ENCODE peak calls at places on chromosome 1, in four cellular contexts. A, N, R and E are unnamed samples.

GRCh38 chr1:39272791-39273071 is 68.2 kb downstream of the MACF1 start:
- DNase-seq in A (no peak), N (no peak), R (no peak), E (no peak)

GRCh38 chr1:214296860-214297699 is 16.1 kb downstream of the SMYD2 start:
- DNase-seq in A (no peak), N (no peak), R (no peak), E (no peak)

GRCh38 chr1:173867141-173867752 is 542 bp downstream of the GAS5 start:
- DNase-seq in A (peak; percentile 58), N (no peak), R (no peak), E (no peak)

GRCh38 chr1:234969630-234970370 is 158.8 kb downstream of the TOMM20 start:
- DNase-seq in A (no peak), N (no peak), R (no peak), E (peak; percentile 79)

GRCh38 chr1:172609528-172609927 is 49.4 kb upstream of the FASLG start:
- DNase-seq in A (peak; percentile 27), N (peak; percentile 6), R (no peak), E (no peak)

GRCh38 chr1:209241481-209241880 is 342.0 kb upstream of the CAMK1G start:
- DNase-seq in A (no peak), N (no peak), R (no peak), E (no peak)

GRCh38 chr1:227954163-227954850 is 6.6 kb upstream of the WNT9A start:
- DNase-seq in A (no peak), N (no peak), R (no peak), E (no peak)

GRCh38 chr1:69648486-69648885 is 80.8 kb downstream of the LRRC7 start:
- DNase-seq in A (no peak), N (no peak), R (no peak), E (no peak)

GRCh38 chr1:52692697-52693096 is 5.5 kb downstream of the COA7 start:
- DNase-seq in A (no peak), N (no peak), R (no peak), E (no peak)

GRCh38 chr1:110085666-110086065 is 15.2 kb upstream of the ALX3 start:
- DNase-seq in A (no peak), N (no peak), R (no peak), E (no peak)

GRCh38 chr1:78492376-78492950 is 1.7 kb downstream of the PTGFR start:
- DNase-seq in A (no peak), N (no peak), R (no peak), E (no peak)

GRCh38 chr1:228097333-228098081 is 5.6 kb downstream of the C1orf35 start:
- DNase-seq in A (peak; percentile 12), N (no peak), R (no peak), E (peak; percentile 1)

DNA sequence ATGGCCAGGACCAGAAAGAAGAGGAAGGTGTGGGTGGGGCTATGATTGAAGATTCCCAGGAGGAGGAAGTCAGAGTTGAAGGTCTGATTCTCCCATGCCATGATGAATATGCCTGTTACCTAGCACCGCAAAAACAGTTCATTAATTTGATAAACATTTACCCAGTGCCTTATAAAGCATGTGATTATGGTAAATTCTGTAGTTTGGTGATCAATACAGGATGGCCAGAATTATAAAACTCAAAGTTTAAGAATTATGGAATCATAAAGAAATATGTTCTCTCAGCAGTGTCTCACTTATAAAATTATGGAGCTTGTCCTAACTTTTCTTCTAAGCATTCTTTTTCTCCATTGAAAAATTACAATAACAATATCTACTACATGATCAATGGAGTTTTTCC is at the start of gene OR2M7:
- DNase-seq in A (no peak), N (no peak), R (no peak), E (no peak)
- TF ChIP-seq FOXK2 in A (no peak), N (no peak), R (no peak), E (no peak)

GRCh38 chr1:15698201-15698600 is 14.1 kb downstream of the PLEKHM2 start:
- DNase-seq in A (no peak), N (no peak), R (no peak), E (no peak)

GRCh38 chr1:15700510-15700909 is 16.4 kb downstream of the PLEKHM2 start:
- DNase-seq in A (no peak), N (no peak), R (no peak), E (no peak)

GRCh38 chr1:15693371-15693770 is 9.3 kb downstream of the PLEKHM2 start:
- DNase-seq in A (no peak), N (no peak), R (no peak), E (no peak)

GRCh38 chr1:15701784-15702183 is 17.7 kb downstream of the PLEKHM2 start:
- DNase-seq in A (no peak), N (no peak), R (no peak), E (no peak)

GRCh38 chr1:15696956-15697521 is 12.9 kb downstream of the PLEKHM2 start:
- DNase-seq in A (no peak), N (no peak), R (peak; percentile 93), E (no peak)
- TF ChIP-seq FOXK2 in A (no peak), N (no peak), R (no peak), E (no peak)

GRCh38 chr1:3004285-3005205 is 16.7 kb upstream of the ACTRT2 start:
- DNase-seq in A (no peak), N (no peak), R (no peak), E (no peak)
- TF ChIP-seq FOXK2 in A (no peak), N (no peak), R (no peak), E (no peak)

DNA sequence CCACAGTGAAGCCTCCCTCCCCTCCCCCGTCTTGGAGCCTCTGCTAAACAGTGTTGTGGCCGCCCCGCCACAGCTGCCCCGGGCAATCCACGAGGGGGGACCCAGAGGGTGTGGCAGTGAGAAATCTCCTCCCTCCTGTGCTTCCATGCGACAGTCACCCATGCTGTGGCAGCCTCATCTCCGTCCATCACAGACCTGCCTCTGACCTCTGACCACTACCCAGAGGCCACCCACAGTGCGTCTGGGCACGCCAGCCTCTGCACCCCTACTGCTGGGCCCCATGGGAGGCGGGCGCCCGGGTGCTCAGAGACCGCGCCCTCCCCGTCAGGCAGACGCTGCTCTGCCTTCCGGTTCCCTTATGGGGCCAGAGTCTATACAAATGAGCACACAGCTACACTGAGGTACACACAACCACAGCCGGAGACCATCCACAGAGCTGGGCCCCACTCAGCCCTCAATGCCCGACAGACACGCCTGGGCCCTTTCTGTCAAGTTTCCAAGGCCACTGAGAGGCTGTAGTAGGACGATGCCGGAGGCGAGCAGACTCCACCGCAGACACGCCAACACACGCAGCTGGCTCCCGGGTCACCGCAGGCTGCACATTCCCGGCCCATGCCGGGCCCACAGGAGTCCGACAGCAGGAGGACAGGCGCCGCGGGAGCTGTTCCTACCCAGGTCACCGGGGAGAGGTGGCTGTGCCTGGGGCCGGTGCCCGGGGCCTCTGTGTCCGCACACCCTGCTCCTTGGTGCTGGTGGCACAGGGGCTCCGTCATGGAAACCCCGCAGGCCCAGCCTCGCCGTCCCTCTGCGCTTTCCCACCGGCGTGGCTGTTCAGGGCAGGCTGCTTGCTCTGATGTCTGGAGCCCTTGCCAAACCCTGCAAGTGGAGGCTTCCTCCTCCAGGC is 23.9 kb upstream of the TMEM52 start:
- DNase-seq in A (no peak), N (peak; percentile 78), R (no peak), E (no peak)
- TF ChIP-seq FOXK2 in A (no peak), N (no peak), R (no peak), E (no peak)

GRCh38 chr1:181390350-181391080 is 92.8 kb upstream of the CACNA1E start:
- DNase-seq in A (no peak), N (no peak), R (no peak), E (no peak)
- TF ChIP-seq FOXK2 in A (no peak), N (no peak), R (no peak), E (no peak)

GRCh38 chr1:25110480-25110879 is 121.8 kb downstream of the SYF2 start:
- DNase-seq in A (no peak), N (no peak), R (no peak), E (no peak)

GRCh38 chr1:25107643-25108010 is 124.7 kb downstream of the SYF2 start:
- DNase-seq in A (no peak), N (no peak), R (no peak), E (no peak)

GRCh38 chr1:25111706-25112105 is 120.6 kb downstream of the SYF2 start:
- DNase-seq in A (no peak), N (no peak), R (no peak), E (no peak)

GRCh38 chr1:25110037-25110436 is 122.3 kb downstream of the SYF2 start:
- DNase-seq in A (no peak), N (no peak), R (no peak), E (no peak)

GRCh38 chr1:25109527-25109926 is 122.8 kb downstream of the SYF2 start:
- DNase-seq in A (peak; percentile 41), N (no peak), R (no peak), E (no peak)
- TF ChIP-seq FOXK2 in A (no peak), N (no peak), R (no peak), E (no peak)